ENCODE peak calls at places on chromosomes 3 and 15, in six cellular contexts. One of them, this sample, is unnamed.

GRCh38 chr15:81398910-81399551 is 25.0 kb upstream of the TMC3 start:
- DNase-seq in HepG2: no peak
- DNase-seq in transverse colon: no peak
- DNase-seq in Peyer's patch: no peak
- DNase-seq in heart right ventricle: no peak
- DNase-seq in tibial artery: no peak
- DNase-seq in this sample: no peak

GRCh38 chr15:70025413-70026296 is 72.1 kb downstream of the TLE3 start:
- DNase-seq in HepG2: no peak
- DNase-seq in transverse colon: no peak
- DNase-seq in Peyer's patch: no peak
- DNase-seq in heart right ventricle: no peak
- DNase-seq in tibial artery: peak; percentile 73
- DNase-seq in this sample: no peak

GRCh38 chr15:39887832-39888231 is 32.2 kb downstream of the GPR176 start:
- DNase-seq in HepG2: peak; percentile 78
- DNase-seq in transverse colon: peak; percentile 46
- DNase-seq in Peyer's patch: peak; percentile 58
- DNase-seq in heart right ventricle: no peak
- DNase-seq in tibial artery: no peak
- DNase-seq in this sample: peak; percentile 29

GRCh38 chr3:9746330-9746729 is 3.4 kb upstream of the OGG1 start:
- DNase-seq in HepG2: no peak
- DNase-seq in transverse colon: no peak
- DNase-seq in Peyer's patch: no peak
- DNase-seq in heart right ventricle: no peak
- DNase-seq in tibial artery: no peak
- DNase-seq in this sample: no peak

GRCh38 chr15:28786521-28786920 is 61.9 kb downstream of the GOLGA6L7 start:
- DNase-seq in HepG2: no peak
- DNase-seq in transverse colon: no peak
- DNase-seq in Peyer's patch: no peak
- DNase-seq in heart right ventricle: no peak
- DNase-seq in tibial artery: no peak
- DNase-seq in this sample: no peak

GRCh38 chr3:53252105-53252946 is 3.5 kb downstream of the TKT start:
- DNase-seq in HepG2: no peak
- DNase-seq in transverse colon: no peak
- DNase-seq in Peyer's patch: no peak
- DNase-seq in heart right ventricle: no peak
- DNase-seq in tibial artery: no peak
- DNase-seq in this sample: no peak

GRCh38 chr15:101445562-101446526 is 43.7 kb downstream of the PCSK6 start:
- DNase-seq in HepG2: peak; percentile 87
- DNase-seq in transverse colon: no peak
- DNase-seq in Peyer's patch: no peak
- DNase-seq in heart right ventricle: peak; percentile 69
- DNase-seq in tibial artery: no peak
- DNase-seq in this sample: peak; percentile 26

GRCh38 chr15:68340711-68341671 is 63.4 kb downstream of the FEM1B start:
- DNase-seq in HepG2: no peak
- DNase-seq in transverse colon: no peak
- DNase-seq in Peyer's patch: no peak
- DNase-seq in heart right ventricle: no peak
- DNase-seq in tibial artery: peak; percentile 83
- DNase-seq in this sample: no peak

GRCh38 chr3:114697441-114697840 is 403.6 kb downstream of the TIGIT start:
- DNase-seq in HepG2: peak; percentile 30
- DNase-seq in transverse colon: no peak
- DNase-seq in Peyer's patch: no peak
- DNase-seq in heart right ventricle: no peak
- DNase-seq in tibial artery: no peak
- DNase-seq in this sample: no peak

GRCh38 chr15:28936481-28936881 is 50.7 kb downstream of the APBA2 start:
- DNase-seq in HepG2: no peak
- DNase-seq in transverse colon: no peak
- DNase-seq in Peyer's patch: no peak
- DNase-seq in heart right ventricle: no peak
- DNase-seq in tibial artery: peak; percentile 38
- DNase-seq in this sample: no peak

GRCh38 chr15:30941520-30941919 is 37.8 kb downstream of the FAN1 start:
- DNase-seq in HepG2: no peak
- DNase-seq in transverse colon: no peak
- DNase-seq in Peyer's patch: no peak
- DNase-seq in heart right ventricle: no peak
- DNase-seq in tibial artery: no peak
- DNase-seq in this sample: no peak

GRCh38 chr3:160444411-160444810 is 5.2 kb downstream of the TRIM59 start:
- DNase-seq in HepG2: no peak
- DNase-seq in transverse colon: no peak
- DNase-seq in Peyer's patch: no peak
- DNase-seq in heart right ventricle: no peak
- DNase-seq in tibial artery: no peak
- DNase-seq in this sample: no peak

GRCh38 chr3:140113983-140114923 is 179.3 kb downstream of the CLSTN2 start:
- DNase-seq in HepG2: no peak
- DNase-seq in transverse colon: no peak
- DNase-seq in Peyer's patch: no peak
- DNase-seq in heart right ventricle: no peak
- DNase-seq in tibial artery: no peak
- DNase-seq in this sample: no peak

GRCh38 chr3:107458871-107459270 is 63.9 kb upstream of the BBX start:
- DNase-seq in HepG2: no peak
- DNase-seq in transverse colon: no peak
- DNase-seq in Peyer's patch: no peak
- DNase-seq in heart right ventricle: no peak
- DNase-seq in tibial artery: no peak
- DNase-seq in this sample: no peak

GRCh38 chr3:139982404-139982803 is 47.4 kb downstream of the CLSTN2 start:
- DNase-seq in HepG2: no peak
- DNase-seq in transverse colon: no peak
- DNase-seq in Peyer's patch: no peak
- DNase-seq in heart right ventricle: no peak
- DNase-seq in tibial artery: no peak
- DNase-seq in this sample: no peak

GRCh38 chr3:43054754-43055153 is 51.1 kb downstream of the POMGNT2 start:
- DNase-seq in HepG2: no peak
- DNase-seq in transverse colon: no peak
- DNase-seq in Peyer's patch: no peak
- DNase-seq in heart right ventricle: no peak
- DNase-seq in tibial artery: no peak
- DNase-seq in this sample: no peak

GRCh38 chr3:25532763-25533162 is 104.7 kb downstream of the RARB start:
- DNase-seq in HepG2: peak; percentile 15
- DNase-seq in transverse colon: no peak
- DNase-seq in Peyer's patch: peak; percentile 50
- DNase-seq in heart right ventricle: no peak
- DNase-seq in tibial artery: no peak
- DNase-seq in this sample: peak; percentile 28

GRCh38 chr3:110686691-110687090 is 384.9 kb upstream of the NECTIN3 start:
- DNase-seq in HepG2: no peak
- DNase-seq in transverse colon: no peak
- DNase-seq in Peyer's patch: no peak
- DNase-seq in heart right ventricle: no peak
- DNase-seq in tibial artery: no peak
- DNase-seq in this sample: no peak

GRCh38 chr3:185837409-185837808 is 12.6 kb upstream of the IGF2BP2 start:
- DNase-seq in HepG2: no peak
- DNase-seq in transverse colon: no peak
- DNase-seq in Peyer's patch: no peak
- DNase-seq in heart right ventricle: no peak
- DNase-seq in tibial artery: no peak
- DNase-seq in this sample: no peak

GRCh38 chr3:159616234-159616825 is 372.3 kb upstream of the IL12A start:
- DNase-seq in HepG2: no peak
- DNase-seq in transverse colon: peak; percentile 55
- DNase-seq in Peyer's patch: peak; percentile 50
- DNase-seq in heart right ventricle: peak; percentile 36
- DNase-seq in tibial artery: peak; percentile 68
- DNase-seq in this sample: peak; percentile 39

GRCh38 chr3:39146611-39147373 is 6.6 kb downstream of the CSRNP1 start:
- DNase-seq in HepG2: peak; percentile 29
- DNase-seq in transverse colon: peak; percentile 85
- DNase-seq in Peyer's patch: peak; percentile 92
- DNase-seq in heart right ventricle: peak; percentile 62
- DNase-seq in tibial artery: peak; percentile 94
- DNase-seq in this sample: peak; percentile 79

GRCh38 chr15:93130111-93130510 is 41.1 kb upstream of the RGMA start:
- DNase-seq in HepG2: no peak
- DNase-seq in transverse colon: no peak
- DNase-seq in Peyer's patch: no peak
- DNase-seq in heart right ventricle: no peak
- DNase-seq in tibial artery: no peak
- DNase-seq in this sample: no peak
- H3K36me3 ChIP-seq in HepG2: no peaks in the 10 kb centered on the region
- H3K36me3 ChIP-seq in transverse colon: no peaks in the 10 kb centered on the region
- H3K36me3 ChIP-seq in Peyer's patch: no peaks in the 10 kb centered on the region
- H3K36me3 ChIP-seq in heart right ventricle: no peaks in the 10 kb centered on the region
- H3K36me3 ChIP-seq in tibial artery: no peaks in the 10 kb centered on the region
- H3K36me3 ChIP-seq in this sample: no peaks in the 10 kb centered on the region

DNA sequence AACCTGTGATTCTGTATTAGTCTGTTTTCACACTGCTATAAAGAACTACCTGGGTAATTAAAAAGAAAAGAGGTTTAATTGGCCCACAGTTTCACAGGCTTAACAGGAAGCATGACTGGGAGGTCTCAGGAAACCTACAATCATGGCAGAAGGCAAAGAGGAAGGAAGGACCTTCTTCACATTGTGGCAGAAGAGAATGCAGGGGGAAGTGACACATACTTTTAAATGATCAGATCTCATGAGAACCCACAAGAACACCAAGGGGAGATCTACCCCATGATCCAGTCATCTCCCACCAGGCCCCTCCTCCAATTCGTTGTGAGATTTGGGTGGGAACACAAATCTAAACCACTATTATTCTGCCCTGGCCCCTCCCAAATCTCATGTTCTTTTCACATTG is 6.1 kb downstream of the ZKSCAN7 start:
- DNase-seq in HepG2: no peak
- DNase-seq in transverse colon: no peak
- DNase-seq in Peyer's patch: no peak
- DNase-seq in heart right ventricle: no peak
- DNase-seq in tibial artery: no peak
- DNase-seq in this sample: no peak
- H3K36me3 ChIP-seq in HepG2: peaks cover 7% of the 10 kb centered on the region
- H3K36me3 ChIP-seq in transverse colon: no peaks in the 10 kb centered on the region
- H3K36me3 ChIP-seq in Peyer's patch: no peaks in the 10 kb centered on the region
- H3K36me3 ChIP-seq in heart right ventricle: no peaks in the 10 kb centered on the region
- H3K36me3 ChIP-seq in tibial artery: peaks cover 42% of the 10 kb centered on the region
- H3K36me3 ChIP-seq in this sample: peaks cover 39% of the 10 kb centered on the region

GRCh38 chr15:60469893-60470641 is 8.9 kb downstream of the ICE2 start:
- DNase-seq in HepG2: peak; percentile 21
- DNase-seq in transverse colon: no peak
- DNase-seq in Peyer's patch: no peak
- DNase-seq in heart right ventricle: no peak
- DNase-seq in tibial artery: no peak
- DNase-seq in this sample: no peak
- H3K36me3 ChIP-seq in HepG2: peaks cover 48% of the 10 kb centered on the region
- H3K36me3 ChIP-seq in transverse colon: no peaks in the 10 kb centered on the region
- H3K36me3 ChIP-seq in Peyer's patch: no peaks in the 10 kb centered on the region
- H3K36me3 ChIP-seq in heart right ventricle: peaks cover 20% of the 10 kb centered on the region
- H3K36me3 ChIP-seq in tibial artery: peaks cover 39% of the 10 kb centered on the region
- H3K36me3 ChIP-seq in this sample: peaks cover 70% of the 10 kb centered on the region

GRCh38 chr3:3141939-3142338 is 15.2 kb downstream of the TRNT1 start:
- DNase-seq in HepG2: no peak
- DNase-seq in transverse colon: no peak
- DNase-seq in Peyer's patch: no peak
- DNase-seq in heart right ventricle: no peak
- DNase-seq in tibial artery: no peak
- DNase-seq in this sample: no peak

GRCh38 chr3:3133490-3133889 is 6.8 kb downstream of the TRNT1 start:
- DNase-seq in HepG2: no peak
- DNase-seq in transverse colon: no peak
- DNase-seq in Peyer's patch: no peak
- DNase-seq in heart right ventricle: no peak
- DNase-seq in tibial artery: no peak
- DNase-seq in this sample: no peak

GRCh38 chr3:3134750-3135448 is 8.2 kb downstream of the TRNT1 start:
- DNase-seq in HepG2: no peak
- DNase-seq in transverse colon: no peak
- DNase-seq in Peyer's patch: no peak
- DNase-seq in heart right ventricle: no peak
- DNase-seq in tibial artery: no peak
- DNase-seq in this sample: no peak

DNA sequence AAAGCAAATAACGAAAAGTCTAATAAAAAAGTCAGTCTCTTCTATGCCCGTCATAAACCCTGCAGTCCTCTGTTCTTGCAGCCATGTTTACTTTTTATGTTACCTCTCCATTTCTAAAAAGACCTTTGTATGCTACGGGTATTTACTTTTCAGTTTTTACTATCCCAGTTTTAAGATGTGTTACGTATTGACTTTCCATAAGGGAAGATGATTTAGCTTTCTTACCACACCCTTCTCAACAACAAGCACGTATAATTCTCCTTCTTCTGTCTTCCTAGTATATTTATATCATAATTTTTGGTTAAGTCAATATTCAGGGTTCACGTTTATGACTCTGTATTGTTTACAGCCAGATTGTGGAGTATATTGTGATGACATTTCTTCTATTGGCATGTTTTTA is 10.8 kb downstream of the TRNT1 start:
- DNase-seq in HepG2: no peak
- DNase-seq in transverse colon: no peak
- DNase-seq in Peyer's patch: no peak
- DNase-seq in heart right ventricle: no peak
- DNase-seq in tibial artery: no peak
- DNase-seq in this sample: no peak
- H3K36me3 ChIP-seq in HepG2: peaks cover 72% of the 10 kb centered on the region
- H3K36me3 ChIP-seq in transverse colon: no peaks in the 10 kb centered on the region
- H3K36me3 ChIP-seq in Peyer's patch: no peaks in the 10 kb centered on the region
- H3K36me3 ChIP-seq in heart right ventricle: peaks cover 4% of the 10 kb centered on the region
- H3K36me3 ChIP-seq in tibial artery: peaks cover 30% of the 10 kb centered on the region
- H3K36me3 ChIP-seq in this sample: peaks cover 60% of the 10 kb centered on the region

DNA sequence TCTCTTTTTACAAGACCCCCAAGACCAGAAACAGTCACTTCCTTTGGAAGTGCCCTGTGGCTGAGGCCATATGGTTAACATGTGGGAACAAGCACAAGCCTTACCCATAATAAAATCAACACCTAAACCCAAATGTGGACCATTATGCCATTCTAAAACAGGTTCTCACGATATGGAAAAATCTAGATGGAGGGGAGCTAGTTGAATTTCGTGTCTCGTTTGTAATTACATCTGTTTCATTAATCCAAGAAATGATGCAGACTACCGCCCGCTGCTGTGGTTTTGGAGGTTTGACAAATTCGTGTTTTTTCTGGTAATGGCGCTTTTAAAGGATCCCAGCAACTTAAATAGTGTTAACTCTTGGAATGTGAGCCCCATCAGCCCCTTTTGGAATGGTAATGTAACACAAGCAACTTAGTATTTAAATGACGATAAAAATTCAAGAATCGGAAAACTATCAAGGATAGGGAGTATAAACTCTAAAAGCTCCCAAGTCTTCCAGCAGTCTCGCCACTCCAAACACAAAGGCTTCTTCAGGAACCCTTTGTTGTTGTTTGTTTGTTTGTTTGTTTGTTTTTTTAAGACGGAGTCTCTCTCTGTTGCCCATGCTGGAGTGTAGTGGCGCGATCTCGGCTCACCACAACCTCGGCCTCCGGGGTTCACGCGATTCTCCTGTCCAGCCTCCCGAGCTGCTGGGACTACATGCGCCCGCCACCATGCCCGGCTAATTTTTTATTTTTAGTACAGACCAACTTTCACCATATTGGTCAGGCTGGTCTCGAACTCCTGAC is 1.1 kb downstream of the CNBP start:
- DNase-seq in HepG2: no peak
- DNase-seq in transverse colon: peak; percentile 24
- DNase-seq in Peyer's patch: no peak
- DNase-seq in heart right ventricle: no peak
- DNase-seq in tibial artery: no peak
- DNase-seq in this sample: no peak
- H3K36me3 ChIP-seq in HepG2: peaks cover 14% of the 10 kb centered on the region
- H3K36me3 ChIP-seq in transverse colon: no peaks in the 10 kb centered on the region
- H3K36me3 ChIP-seq in Peyer's patch: no peaks in the 10 kb centered on the region
- H3K36me3 ChIP-seq in heart right ventricle: peaks cover 7% of the 10 kb centered on the region
- H3K36me3 ChIP-seq in tibial artery: peaks cover 13% of the 10 kb centered on the region
- H3K36me3 ChIP-seq in this sample: peaks cover 11% of the 10 kb centered on the region

This sample was measured in stomach.